ENCODE peak calls at places on chromosomes 16 and 17, in seven cellular contexts. U, M, B, Y, O, C and A are unnamed samples.

GRCh38 chr16:17307501-17307900 is 163.3 kb downstream of the XYLT1 start:
- DNase-seq in C (no peak), U (no peak), M (no peak), B (no peak), Y (no peak), O (no peak), A (no peak)

GRCh38 chr17:28488154-28488883 is 14.9 kb downstream of the SLC13A2 start:
- DNase-seq in M (no peak), U (no peak), C (no peak), Y (no peak), B (no peak), O (no peak), A (no peak)

GRCh38 chr17:79646721-79647455 is 36.0 kb upstream of the RBFOX3 start:
- DNase-seq in C (no peak), B (no peak), U (no peak), O (no peak), M (no peak), Y (no peak), A (no peak)

GRCh38 chr16:67663151-67663876 is 2.6 kb downstream of the PARD6A start:
- DNase-seq in B (no peak), M (no peak), O (no peak), U (peak; percentile 51), C (no peak), Y (no peak), A (peak; percentile 69)

GRCh38 chr16:75455677-75456076 is 8.8 kb downstream of the TMEM170A start:
- DNase-seq in Y (no peak), O (no peak), U (no peak), B (no peak), C (no peak), M (no peak), A (no peak)

GRCh38 chr16:79430129-79430789 is 170.3 kb downstream of the MAF start:
- DNase-seq in B (no peak), M (no peak), O (no peak), U (no peak), Y (no peak), C (no peak), A (no peak)

GRCh38 chr17:6041261-6041660 is 28.9 kb upstream of the WSCD1 start:
- DNase-seq in C (no peak), M (no peak), U (no peak), Y (no peak), O (no peak), B (no peak), A (no peak)

GRCh38 chr16:4323071-4323844 is 7.4 kb downstream of the GLIS2 start:
- DNase-seq in B (no peak), C (no peak), O (no peak), U (no peak), M (no peak), Y (no peak), A (no peak)

GRCh38 chr16:12091569-12092346 is 115.2 kb downstream of the SNX29 start:
- DNase-seq in O (no peak), Y (no peak), C (no peak), M (no peak), B (no peak), U (no peak), A (no peak)

GRCh38 chr16:634051-634670 is 1.9 kb downstream of the METTL26 start:
- DNase-seq in M (no peak), Y (no peak), C (no peak), U (no peak), B (no peak), O (no peak), A (no peak)

GRCh38 chr17:57305918-57306317 is 49.6 kb downstream of the MSI2 start:
- DNase-seq in Y (no peak), B (no peak), U (no peak), C (no peak), M (no peak), O (no peak), A (no peak)

GRCh38 chr16:1523581-1524245 is 9.8 kb upstream of the TMEM204 start:
- DNase-seq in O (no peak), U (peak; percentile 54), B (no peak), C (no peak), Y (no peak), M (no peak), A (no peak)

GRCh38 chr17:55407641-55408566 is 13.7 kb downstream of the MMD start:
- DNase-seq in M (no peak), C (no peak), Y (no peak), O (no peak), U (no peak), B (no peak), A (no peak)

GRCh38 chr17:27354051-27354490 is 60.2 kb downstream of the WSB1 start:
- DNase-seq in C (no peak), U (no peak), Y (no peak), B (no peak), O (no peak), M (no peak), A (no peak)

GRCh38 chr16:22264786-22265185 is 32.4 kb upstream of the POLR3E start:
- DNase-seq in Y (no peak), M (no peak), B (no peak), U (peak; percentile 90), O (no peak), C (no peak), A (no peak)

GRCh38 chr17:37490022-37490587 is 414 bp downstream of the DUSP14 start:
- DNase-seq in Y (peak; percentile 87), U (peak; percentile 87), B (no peak), O (peak; percentile 61), M (no peak), C (no peak), A (peak; percentile 87)

GRCh38 chr17:82327289-82327688 is 6.3 kb downstream of the SECTM1 start:
- DNase-seq in M (no peak), O (no peak), Y (no peak), B (no peak), C (no peak), U (no peak), A (no peak)

GRCh38 chr16:87058728-87059250 is 258.4 kb downstream of the C16orf95 start:
- DNase-seq in C (no peak), M (no peak), B (no peak), U (no peak), Y (no peak), O (no peak), A (no peak)

GRCh38 chr17:4789951-4790704 is 1.4 kb downstream of the GLTPD2 start:
- DNase-seq in U (peak; percentile 98), O (peak; percentile 85), Y (peak; percentile 89), C (peak; percentile 17), B (peak; percentile 57), M (peak; percentile 64), A (peak; percentile 89)

GRCh38 chr16:81838794-81839193 is 59.7 kb downstream of the PLCG2 start:
- DNase-seq in Y (no peak), C (no peak), O (no peak), U (peak; percentile 32), M (no peak), B (no peak), A (no peak)

GRCh38 chr17:43438626-43439529 is 40.1 kb downstream of the ARL4D start:
- DNase-seq in Y (no peak), C (no peak), M (no peak), O (no peak), B (no peak), U (no peak), A (no peak)

GRCh38 chr16:13896543-13897182 is 23.3 kb upstream of the ERCC4 start:
- DNase-seq in M (no peak), B (no peak), Y (no peak), C (no peak), U (peak; percentile 24), O (no peak), A (peak; percentile 12)
- TF ChIP-seq CTCF in M (no peak), B (no peak), Y (no peak), C (no peak), U (no peak), O (peak; percentile 23), A (no peak)

GRCh38 chr17:76707985-76708807 is 2.6 kb downstream of the MXRA7 start:
- DNase-seq in M (no peak), U (no peak), O (no peak), B (no peak), Y (peak; percentile 67), C (no peak), A (no peak)
- TF ChIP-seq CTCF in M (peak; percentile 37), U (no peak), O (peak; percentile 13), B (no peak), Y (peak; percentile 59), C (no peak), A (no peak)

GRCh38 chr16:57727610-57728009 is 8.0 kb upstream of the KATNB1 start:
- DNase-seq in B (no peak), C (no peak), M (no peak), O (no peak), U (no peak), Y (no peak), A (no peak)
- TF ChIP-seq CTCF in B (no peak), C (no peak), M (no peak), O (no peak), U (no peak), Y (no peak), A (no peak)

DNA sequence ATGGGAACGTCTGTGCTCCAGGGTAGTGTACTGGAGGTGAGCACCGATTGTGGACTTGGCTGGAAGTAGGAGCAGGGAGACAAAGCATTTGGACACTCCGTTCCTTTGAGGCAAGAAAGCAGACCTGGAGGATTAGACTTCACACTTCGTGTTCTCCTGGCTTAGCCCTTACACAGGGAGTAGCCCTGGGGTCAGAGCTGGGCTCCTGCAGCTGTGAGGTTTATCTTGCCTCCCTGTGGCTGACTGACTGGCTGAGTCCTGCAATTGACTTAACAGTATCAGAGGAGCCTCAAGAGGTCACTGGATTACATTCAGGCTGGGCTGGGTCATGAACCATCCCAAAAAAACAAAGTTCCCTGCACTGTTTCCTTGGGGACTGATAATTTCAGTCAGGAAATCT is 37.1 kb downstream of the MPRIP start:
- DNase-seq in M (no peak), Y (no peak), U (no peak), B (no peak), O (no peak), C (no peak), A (no peak)
- TF ChIP-seq CTCF in M (no peak), Y (no peak), U (no peak), B (no peak), O (no peak), C (no peak), A (no peak)

GRCh38 chr16:85169333-85170065 is 57.2 kb upstream of the CIBAR2 start:
- DNase-seq in U (peak; percentile 71), C (no peak), Y (peak; percentile 59), B (no peak), M (no peak), O (no peak), A (peak; percentile 23)
- TF ChIP-seq CTCF in U (no peak), C (no peak), Y (no peak), B (no peak), M (no peak), O (no peak), A (no peak)

GRCh38 chr17:688100-688989 is 26.3 kb downstream of the VPS53 start:
- DNase-seq in B (no peak), O (no peak), C (no peak), U (peak; percentile 31), Y (no peak), M (no peak), A (no peak)
- TF ChIP-seq CTCF in B (no peak), O (no peak), C (peak; percentile 35), U (peak; percentile 17), Y (peak; percentile 30), M (peak; percentile 27), A (no peak)